ENCODE peak calls at places on chromosomes 3 and 15, in four cellular contexts. B, V, Z and J are unnamed samples.

GRCh38 chr3:40178012-40178594 is 131.4 kb upstream of the EIF1B start:
- DNase-seq in Z (no peak), B (no peak), V (no peak), J (no peak)

GRCh38 chr3:141795719-141796435 is 32.7 kb downstream of the GRK7 start:
- DNase-seq in V (peak; percentile 71), Z (peak; percentile 30), B (peak; percentile 36), J (peak; percentile 31)

GRCh38 chr15:89670985-89671560 is 8.1 kb downstream of the PLIN1 start:
- DNase-seq in B (no peak), V (no peak), Z (peak; percentile 7), J (no peak)

GRCh38 chr3:157441102-157441622 is 4.5 kb downstream of the PTX3 start:
- DNase-seq in B (peak; percentile 47), Z (no peak), V (no peak), J (no peak)

GRCh38 chr3:30418443-30418842 is 188.0 kb upstream of the TGFBR2 start:
- DNase-seq in V (no peak), B (peak; percentile 51), Z (peak; percentile 21), J (no peak)

GRCh38 chr3:196131921-196132320 is 50.0 kb upstream of the TFRC start:
- DNase-seq in Z (no peak), V (no peak), B (no peak), J (no peak)

GRCh38 chr15:73352082-73352481 is 16.7 kb downstream of the HCN4 start:
- DNase-seq in V (no peak), Z (no peak), B (no peak), J (no peak)

GRCh38 chr3:182509844-182510460 is 283.4 kb upstream of the ATP11B start:
- DNase-seq in V (no peak), Z (no peak), B (no peak), J (no peak)

GRCh38 chr3:194664857-194665256 is 7.1 kb downstream of the LSG1 start:
- DNase-seq in V (no peak), Z (no peak), B (peak; percentile 68), J (no peak)

GRCh38 chr15:93500155-93500554 is 411.1 kb upstream of the RGMA start:
- DNase-seq in B (no peak), V (no peak), Z (no peak), J (no peak)

GRCh38 chr3:156655819-156656566 is 18.4 kb upstream of the TIPARP start:
- DNase-seq in Z (no peak), B (no peak), V (no peak), J (no peak)

GRCh38 chr15:67828969-67829646 is 3.8 kb downstream of the SKOR1 start:
- DNase-seq in V (no peak), Z (no peak), B (no peak), J (no peak)

GRCh38 chr3:165206454-165207266 is 10.5 kb upstream of the SLITRK3 start:
- DNase-seq in V (peak; percentile 81), Z (peak; percentile 63), B (peak; percentile 79), J (peak; percentile 31)

GRCh38 chr15:36365963-36366362 is 213.5 kb upstream of the CDIN1 start:
- DNase-seq in Z (peak; percentile 39), V (no peak), B (peak; percentile 63), J (no peak)

GRCh38 chr15:75731248-75732100 is 18.8 kb upstream of the CSPG4 start:
- DNase-seq in V (peak; percentile 55), Z (no peak), B (peak; percentile 53), J (no peak)

GRCh38 chr3:147937341-147937740 is 528.2 kb downstream of the ZIC1 start:
- DNase-seq in V (no peak), Z (peak; percentile 16), B (no peak), J (no peak)

GRCh38 chr3:136919799-136920580 is 37.8 kb upstream of the IL20RB start:
- DNase-seq in Z (peak; percentile 50), B (peak; percentile 53), V (no peak), J (no peak)

GRCh38 chr3:67198374-67198773 is 200.3 kb downstream of the KBTBD8 start:
- DNase-seq in Z (no peak), B (no peak), V (no peak), J (no peak)
- TF ChIP-seq CTCF in Z (no peak), B (no peak), V (no peak), J (no peak)

GRCh38 chr3:160055659-160056058 is 67.0 kb downstream of the IL12A start:
- DNase-seq in V (no peak), B (no peak), Z (no peak), J (no peak)

GRCh38 chr3:160052385-160053047 is 63.9 kb downstream of the IL12A start:
- DNase-seq in Z (no peak), V (no peak), B (no peak), J (no peak)

GRCh38 chr3:160050019-160050418 is 61.4 kb downstream of the IL12A start:
- DNase-seq in V (no peak), Z (no peak), B (no peak), J (no peak)

GRCh38 chr3:160049570-160049969 is 60.9 kb downstream of the IL12A start:
- DNase-seq in B (no peak), V (no peak), Z (no peak), J (no peak)

DNA sequence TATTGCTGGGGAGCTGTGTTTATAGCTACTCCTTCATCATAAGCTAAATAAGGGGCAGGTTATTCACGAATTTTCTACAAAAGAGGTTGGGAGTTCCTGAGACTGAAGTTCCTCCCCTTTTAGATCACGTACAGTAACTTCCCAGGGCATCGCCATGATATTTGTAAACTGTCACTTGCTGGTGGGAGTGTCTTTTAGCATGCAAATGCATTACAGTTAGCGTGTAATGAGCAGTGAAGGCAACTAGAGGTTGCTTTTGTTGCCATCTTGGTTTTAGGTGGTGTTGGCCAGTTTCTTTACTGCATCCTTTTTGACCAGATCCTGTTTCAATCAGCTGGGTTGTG is 64.4 kb downstream of the IL12A start:
- DNase-seq in V (no peak), Z (no peak), B (no peak), J (no peak)
- H3K4me3 ChIP-seq in V (no peak overlapping the region), Z (no peak overlapping the region), B (no peak overlapping the region), J (no peak overlapping the region)

DNA sequence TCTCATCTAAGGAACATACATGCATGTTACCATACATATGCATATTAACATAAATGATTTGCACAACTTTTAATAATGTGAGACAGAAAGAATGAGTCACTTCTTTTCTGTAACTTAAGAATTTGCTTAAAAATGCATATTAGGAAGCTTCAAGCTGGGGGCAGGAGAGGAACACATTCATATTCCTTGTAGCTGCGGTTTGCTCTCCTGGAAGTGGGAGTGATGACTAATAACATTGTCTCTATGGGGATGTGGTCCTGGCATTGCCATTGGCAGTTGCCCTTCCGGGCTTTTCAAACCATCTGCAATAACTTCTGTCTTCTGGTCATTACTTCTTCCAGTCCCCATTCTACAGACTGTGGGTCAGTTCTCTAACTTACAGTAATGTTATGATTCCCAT is 15.6 kb downstream of the CHST2 start:
- DNase-seq in V (no peak), B (peak; percentile 96), Z (peak; percentile 93), J (peak; percentile 84)
- TF ChIP-seq CTCF in V (no peak), B (peak; percentile 13), Z (no peak), J (peak; percentile 29)

GRCh38 chr15:65067645-65068416 is at the start of gene RASL12:
- DNase-seq in B (no peak), V (no peak), Z (no peak), J (no peak)

GRCh38 chr15:65066001-65066634 is 1.7 kb downstream of the RASL12 start:
- DNase-seq in V (no peak), B (peak; percentile 49), Z (no peak), J (no peak)

GRCh38 chr15:65068436-65068835 is 645 bp upstream of the RASL12 start:
- DNase-seq in B (no peak), Z (no peak), V (no peak), J (no peak)

GRCh38 chr15:65067334-65067644 is 502 bp downstream of the RASL12 start:
- DNase-seq in Z (no peak), B (no peak), V (no peak), J (no peak)

GRCh38 chr15:65066635-65067333 is 1.0 kb downstream of the RASL12 start:
- DNase-seq in B (no peak), V (no peak), Z (no peak), J (no peak)
- H3K4me3 ChIP-seq in B (no peak overlapping the region), V (no peak overlapping the region), Z (no peak overlapping the region), J (no peak overlapping the region)